ENCODE peak calls at places on chromosomes 4 and X, in four cellular contexts. G is prostate gland, F is esophagus squamous epithelium, P is psoas muscle. R is an unnamed sample.

GRCh38 chr4:6008766-6009385 is 9.4 kb downstream of the C4orf50 start:
- DNase-seq in G (no peak), F (no peak), P (no peak), R (no peak)

GRCh38 chr4:3263053-3263958 is 14.3 kb downstream of the MSANTD1 start:
- DNase-seq in G (no peak), F (no peak), P (no peak), R (peak; percentile 19)

GRCh38 chr4:145939241-145939640 is 618 bp upstream of the ZNF827 start:
- DNase-seq in G (no peak), F (no peak), P (no peak), R (no peak)

GRCh38 chrX:48960291-48960690 is 2.9 kb upstream of the OTUD5 start:
- DNase-seq in G (no peak), F (no peak), P (no peak), R (no peak)

GRCh38 chr4:114780205-114780604 is 181.6 kb downstream of the UGT8 start:
- DNase-seq in G (no peak), F (no peak), P (no peak), R (no peak)

GRCh38 chr4:56655627-56656345 is 25.3 kb downstream of the HOPX start:
- DNase-seq in G (no peak), F (no peak), P (peak; percentile 56), R (no peak)

GRCh38 chrX:68839771-68840170 is 10.9 kb downstream of the EFNB1 start:
- DNase-seq in G (no peak), F (no peak), P (no peak), R (no peak)

GRCh38 chr4:169250796-169251195 is 20.0 kb downstream of the SH3RF1 start:
- DNase-seq in G (no peak), F (no peak), P (no peak), R (no peak)

GRCh38 chr4:26074672-26075071 is 160.7 kb downstream of the SMIM20 start:
- DNase-seq in G (no peak), F (no peak), P (no peak), R (peak; percentile 64)

GRCh38 chrX:826026-826425 is 195.4 kb downstream of the SHOX start:
- DNase-seq in G (no peak), F (no peak), P (no peak), R (no peak)
- H3K27ac ChIP-seq in G (no peak overlapping the region), F (no peak overlapping the region), P (no peak overlapping the region), R (no peak overlapping the region)

GRCh38 chrX:136870064-136870463 is 10.5 kb downstream of the RBMX start:
- DNase-seq in G (no peak), F (no peak), P (no peak), R (no peak)
- TF ChIP-seq CTCF in G (no peak), F (no peak), P (no peak), R (no peak)

GRCh38 chr4:151885123-151885522 is 124.3 kb upstream of the GATB start:
- DNase-seq in G (no peak), F (no peak), P (no peak), R (no peak)

GRCh38 chr4:151882072-151882803 is 121.4 kb upstream of the GATB start:
- DNase-seq in G (no peak), F (no peak), P (no peak), R (no peak)

GRCh38 chr4:151888367-151888866 is 127.6 kb upstream of the GATB start:
- DNase-seq in G (no peak), F (no peak), P (no peak), R (no peak)

GRCh38 chr4:151887151-151887815 is 126.5 kb upstream of the GATB start:
- DNase-seq in G (no peak), F (no peak), P (no peak), R (no peak)

GRCh38 chr4:151887816-151888180 is 127.0 kb upstream of the GATB start:
- DNase-seq in G (no peak), F (no peak), P (no peak), R (no peak)
- H3K27me3 ChIP-seq in G (no peaks in the 10 kb centered on the region), F (no peaks in the 10 kb centered on the region), P (no peaks in the 10 kb centered on the region), R (no peaks in the 10 kb centered on the region)

GRCh38 chr4:53536328-53536727 is 55.0 kb downstream of the LNX1 start:
- DNase-seq in G (no peak), F (no peak), P (no peak), R (no peak)
- H3K27ac ChIP-seq in G (no peak overlapping the region), F (peak overlapping the region; percentile 6), P (no peak overlapping the region), R (no peak overlapping the region)

R was measured in upper lobe of left lung.